ENCODE peak calls at places on chromosome 2, in six cellular contexts. I is IMR-90, P is HEK293T, Y is HepG2, X is GM12878, L is A549. G is an unnamed sample.

GRCh38 chr2:38268691-38269309 is 108.3 kb downstream of the ATL2 start:
- DNase-seq in I (peak), L (no peak), P (no peak), X (no peak), Y (no peak), G (no peak)

GRCh38 chr2:240508832-240509545 is 48.8 kb downstream of the ANKMY1 start:
- DNase-seq in Y (no peak), P (no peak), I (no peak), L (no peak), X (no peak), G (no peak)

GRCh38 chr2:99611034-99611433 is 121.2 kb upstream of the REV1 start:
- DNase-seq in I (no peak), Y (no peak), X (no peak), P (no peak), L (no peak), G (no peak)

GRCh38 chr2:126614529-126615279 is 41.3 kb upstream of the GYPC start:
- DNase-seq in P (no peak), I (peak), X (no peak), L (no peak), Y (no peak), G (no peak)

GRCh38 chr2:188410504-188411235 is 119.0 kb downstream of the GULP1 start:
- DNase-seq in Y (no peak), X (no peak), L (no peak), I (peak), P (no peak), G (no peak)

GRCh38 chr2:189393440-189394111 is 47.7 kb upstream of the WDR75 start:
- DNase-seq in I (peak), P (no peak), Y (no peak), X (no peak), L (no peak), G (no peak)

GRCh38 chr2:85741811-85742507 is 11.8 kb upstream of the ATOH8 start:
- DNase-seq in L (peak), X (no peak), Y (peak), I (peak), P (no peak), G (no peak)

GRCh38 chr2:85457877-85458316 is 39.4 kb downstream of the SH2D6 start:
- DNase-seq in X (no peak), Y (no peak), L (no peak), I (no peak), P (no peak), G (no peak)

GRCh38 chr2:69683170-69683971 is 39.8 kb upstream of the AAK1 start:
- DNase-seq in X (no peak), P (no peak), L (no peak), I (peak), Y (peak), G (peak)
- TF ChIP-seq BHLHE40 in X (no peak), P (no peak), L (no peak), I (no peak), Y (no peak), G (no peak)

GRCh38 chr2:17583166-17583565 is 42.7 kb downstream of the VSNL1 start:
- DNase-seq in I (no peak), X (no peak), L (no peak), Y (no peak), P (no peak), G (no peak)
- TF ChIP-seq BHLHE40 in I (no peak), X (no peak), L (no peak), Y (no peak), P (no peak), G (no peak)

GRCh38 chr2:180413331-180413730 is 406.2 kb upstream of the CWC22 start:
- DNase-seq in I (no peak), L (no peak), X (no peak), P (no peak), Y (no peak), G (no peak)

GRCh38 chr2:180412224-180412623 is 405.1 kb upstream of the CWC22 start:
- DNase-seq in L (no peak), Y (no peak), I (no peak), X (no peak), P (no peak), G (no peak)

GRCh38 chr2:180416553-180417113 is 409.5 kb upstream of the CWC22 start:
- DNase-seq in X (no peak), I (no peak), Y (no peak), L (no peak), P (no peak), G (no peak)

GRCh38 chr2:180406687-180407086 is 399.6 kb upstream of the CWC22 start:
- DNase-seq in L (no peak), X (no peak), Y (no peak), I (no peak), P (no peak), G (no peak)

GRCh38 chr2:180411631-180412030 is 404.5 kb upstream of the CWC22 start:
- DNase-seq in Y (no peak), I (no peak), L (no peak), X (no peak), P (no peak), G (no peak)
- TF ChIP-seq BHLHE40 in Y (no peak), I (no peak), L (no peak), X (no peak), P (no peak), G (no peak)

GRCh38 chr2:72765997-72766609 is 59.7 kb downstream of the EXOC6B start:
- DNase-seq in X (no peak), I (no peak), L (no peak), P (no peak), Y (no peak), G (no peak)

DNA sequence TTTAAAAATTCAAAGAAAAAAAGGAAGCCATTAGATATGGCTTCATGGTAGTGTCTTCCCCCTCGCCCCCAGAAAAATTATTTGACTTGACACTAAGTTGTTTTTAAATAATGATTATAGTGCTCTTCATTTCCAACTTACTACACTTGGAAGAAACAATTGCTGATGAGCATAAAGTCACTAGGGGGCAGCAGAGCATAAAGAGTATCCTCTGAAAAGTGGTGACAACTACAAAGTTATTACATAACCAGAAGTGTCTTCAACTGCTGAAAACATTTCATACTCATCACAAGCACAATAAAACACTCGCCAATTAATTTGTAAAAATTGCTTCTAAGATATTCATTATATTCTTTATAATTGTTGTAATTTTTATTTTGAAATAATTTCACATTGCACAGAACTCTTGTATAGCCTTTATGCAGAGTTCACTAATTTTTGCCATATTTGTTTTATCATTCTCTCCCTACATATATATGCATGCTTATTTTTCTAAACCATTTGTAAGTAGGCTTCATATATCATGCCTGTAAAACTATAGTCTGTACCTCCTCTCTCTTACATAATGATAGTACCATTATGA is 54.9 kb downstream of the EXOC6B start:
- DNase-seq in I (peak), L (peak), X (peak), P (peak), Y (peak), G (peak)
- TF ChIP-seq BHLHE40 in I (no peak), L (no peak), X (no peak), P (no peak), Y (no peak), G (no peak)

DNA sequence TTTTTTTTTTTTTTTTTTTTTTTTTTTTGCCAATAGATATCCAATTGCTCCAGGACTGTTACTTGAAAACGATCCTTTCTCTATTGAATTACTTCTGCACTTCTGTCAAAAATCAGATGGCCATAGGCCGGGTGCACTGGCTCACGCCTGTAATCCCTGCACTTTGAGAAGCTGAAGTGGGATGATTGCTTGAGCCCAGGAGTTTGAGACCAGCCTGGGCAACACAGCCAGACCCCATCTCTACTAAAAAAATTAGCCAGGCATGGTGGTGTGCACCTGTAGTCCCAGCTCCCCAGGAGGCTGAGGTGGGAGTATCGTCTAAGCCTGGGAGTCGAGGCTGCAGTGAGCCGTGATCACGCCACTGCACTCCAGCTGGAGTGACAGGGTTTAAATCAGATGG is 4.3 kb upstream of the CHCHD5 start:
- DNase-seq in P (no peak), X (no peak), Y (no peak), L (no peak), I (no peak), G (no peak)
- TF ChIP-seq BHLHE40 in P (no peak), X (no peak), Y (no peak), L (no peak), I (no peak), G (no peak)

GRCh38 chr2:29599946-29600345 is 321.4 kb downstream of the ALK start:
- DNase-seq in Y (no peak), P (no peak), L (no peak), X (no peak), I (no peak), G (no peak)
- TF ChIP-seq BHLHE40 in Y (no peak), P (no peak), L (no peak), X (no peak), I (no peak), G (no peak)

GRCh38 chr2:229127471-229127870 is 143.6 kb downstream of the PID1 start:
- DNase-seq in I (no peak), P (no peak), X (no peak), Y (no peak), L (no peak), G (no peak)

GRCh38 chr2:229132236-229132635 is 138.9 kb downstream of the PID1 start:
- DNase-seq in L (no peak), X (no peak), I (no peak), P (no peak), Y (no peak), G (no peak)

GRCh38 chr2:229133155-229133772 is 137.8 kb downstream of the PID1 start:
- DNase-seq in P (peak), I (peak), Y (peak), X (no peak), L (peak), G (no peak)

GRCh38 chr2:229129738-229130371 is 141.2 kb downstream of the PID1 start:
- DNase-seq in L (no peak), Y (no peak), I (no peak), X (no peak), P (no peak), G (no peak)

GRCh38 chr2:229130522-229130921 is 140.6 kb downstream of the PID1 start:
- DNase-seq in L (no peak), P (no peak), X (no peak), Y (no peak), I (no peak), G (no peak)
- TF ChIP-seq BHLHE40 in L (no peak), P (no peak), X (no peak), Y (no peak), I (no peak), G (no peak)

DNA sequence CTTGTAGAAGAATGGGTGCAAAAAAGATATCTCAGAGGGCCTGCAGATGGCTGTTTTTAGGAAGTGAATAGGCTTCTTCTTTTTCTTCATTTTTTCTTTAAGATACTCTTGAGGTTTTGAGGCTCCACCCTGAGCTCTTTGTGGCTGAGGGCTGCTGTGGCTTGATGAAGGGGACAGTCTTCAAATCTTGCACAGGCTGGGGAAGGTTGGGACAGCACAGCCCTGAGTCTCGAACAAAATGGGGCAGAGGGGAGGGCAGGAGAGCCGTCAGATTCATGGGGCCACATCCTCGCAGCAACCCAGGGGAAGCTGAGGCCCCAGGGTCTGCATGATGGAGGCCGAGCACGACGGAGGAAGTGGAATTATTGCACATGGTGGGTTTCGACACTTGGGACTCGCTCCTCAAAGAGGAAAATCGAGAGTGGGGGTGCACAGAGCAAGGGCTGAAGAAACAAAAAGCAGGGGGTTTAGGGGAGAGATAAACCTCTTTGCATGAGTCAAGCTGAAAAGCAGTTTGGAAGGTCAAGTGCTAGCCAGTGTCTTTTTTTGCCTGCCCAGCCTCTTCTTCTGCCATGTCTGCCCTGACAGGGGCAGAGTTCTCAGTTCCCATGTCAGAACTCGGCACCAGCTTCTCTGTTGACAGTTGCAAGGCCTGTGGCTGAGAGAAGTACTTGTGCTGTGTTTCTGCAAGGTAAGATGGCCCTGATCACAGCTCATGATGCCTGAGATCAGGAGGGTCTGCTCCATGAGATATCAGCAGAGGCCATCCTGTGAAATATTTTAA is 19.5 kb downstream of the INPP4A start:
- DNase-seq in I (no peak), X (no peak), P (no peak), Y (no peak), L (no peak), G (no peak)
- TF ChIP-seq BHLHE40 in I (no peak), X (peak), P (no peak), Y (no peak), L (no peak), G (no peak)

DNA sequence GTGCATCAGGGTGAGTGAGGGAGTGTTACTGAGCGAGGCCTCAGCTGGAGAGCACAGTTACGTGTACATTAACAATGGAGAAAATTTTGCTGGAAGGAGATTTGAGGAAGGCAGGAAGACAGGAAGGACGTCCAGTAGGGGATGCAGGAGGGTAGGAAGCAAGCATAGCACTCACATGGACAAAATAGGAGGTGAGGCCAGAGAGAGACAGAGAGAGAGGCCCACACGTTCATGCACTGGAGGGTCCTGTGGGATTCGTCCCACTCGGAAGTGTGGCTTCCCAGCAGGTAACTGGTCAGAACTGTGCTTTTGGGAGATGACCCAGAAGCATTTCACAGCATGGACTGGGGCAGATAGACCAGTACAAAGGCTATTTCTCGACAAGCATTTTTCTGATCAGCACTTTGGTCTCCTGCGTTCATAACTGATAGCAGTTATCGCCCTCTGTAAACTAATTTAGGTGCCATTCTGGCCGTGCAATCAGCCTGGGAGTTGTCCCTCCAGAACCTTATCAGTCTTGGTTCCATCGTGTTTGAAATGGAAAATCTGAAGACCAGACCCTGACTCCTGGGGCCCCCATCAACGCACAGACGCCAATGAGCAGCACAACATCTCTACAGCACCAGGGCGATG is 5.7 kb downstream of the LCT start:
- DNase-seq in P (no peak), I (no peak), X (no peak), L (no peak), Y (no peak), G (no peak)
- TF ChIP-seq BHLHE40 in P (no peak), I (no peak), X (no peak), L (no peak), Y (no peak), G (no peak)

GRCh38 chr2:18312818-18313217 is 247.6 kb downstream of the RDH14 start:
- DNase-seq in X (no peak), Y (no peak), I (no peak), P (no peak), L (no peak), G (no peak)

GRCh38 chr2:18309188-18309587 is 251.3 kb downstream of the RDH14 start:
- DNase-seq in P (no peak), Y (no peak), I (no peak), L (no peak), X (no peak), G (no peak)

GRCh38 chr2:18317017-18317416 is 243.4 kb downstream of the RDH14 start:
- DNase-seq in X (no peak), P (no peak), L (no peak), I (no peak), Y (no peak), G (no peak)

GRCh38 chr2:18309627-18310026 is 250.8 kb downstream of the RDH14 start:
- DNase-seq in P (no peak), I (peak), L (no peak), X (no peak), Y (no peak), G (no peak)

GRCh38 chr2:18311413-18311812 is 249.0 kb downstream of the RDH14 start:
- DNase-seq in L (no peak), I (peak), P (no peak), Y (peak), X (no peak), G (no peak)
- TF ChIP-seq BHLHE40 in L (no peak), I (no peak), P (no peak), Y (no peak), X (no peak), G (no peak)